ENCODE peak calls at places on chromosomes 3 and 15, in five cellular contexts. L, O, P, R and W are unnamed samples.

GRCh38 chr3:102225407-102226132 is 209.2 kb upstream of the ZPLD1 start:
- DNase-seq in O (peak), L (peak), R (peak), P (no peak), W (no peak)

GRCh38 chr3:57821765-57822164 is 65.7 kb downstream of the SLMAP start:
- DNase-seq in L (no peak), R (no peak), O (no peak), P (no peak), W (no peak)

GRCh38 chr3:177596248-177596821 is 399.1 kb upstream of the TBL1XR1 start:
- DNase-seq in O (no peak), L (no peak), P (no peak), R (no peak), W (no peak)

GRCh38 chr3:85185495-85185894 is 226.7 kb downstream of the CADM2 start:
- DNase-seq in O (no peak), P (no peak), L (no peak), R (no peak), W (no peak)

GRCh38 chr3:131356006-131356405 is 25.6 kb upstream of the NUDT16 start:
- DNase-seq in L (no peak), P (no peak), O (peak), R (no peak), W (no peak)

GRCh38 chr3:945738-946137 is 147.1 kb upstream of the CNTN6 start:
- DNase-seq in L (no peak), R (no peak), O (no peak), P (no peak), W (no peak)

GRCh38 chr3:36932979-36933378 is 11.9 kb downstream of the TRANK1 start:
- DNase-seq in O (no peak), P (no peak), R (no peak), L (no peak), W (no peak)

GRCh38 chr15:70494861-70495571 is 268.3 kb downstream of the UACA start:
- DNase-seq in P (peak), R (no peak), L (peak), O (no peak), W (no peak)

GRCh38 chr3:159786489-159787181 is 202.0 kb upstream of the IL12A start:
- DNase-seq in R (no peak), L (peak), P (peak), O (no peak), W (no peak)

GRCh38 chr3:194497799-194498575 is 11.2 kb upstream of the ATP13A3 start:
- DNase-seq in P (no peak), O (no peak), L (no peak), R (no peak), W (no peak)

GRCh38 chr15:55016225-55016624 is 180.5 kb downstream of the RSL24D1 start:
- DNase-seq in O (no peak), P (no peak), L (no peak), R (no peak), W (no peak)

GRCh38 chr15:62439543-62440016 is 274.5 kb upstream of the C2CD4B start:
- DNase-seq in L (no peak), P (no peak), R (no peak), O (no peak), W (no peak)